ENCODE peak calls at places on chromosomes 12 and 14, in six cellular contexts. One of them, this sample, is unnamed.

GRCh38 chr12:23359975-23360638 is 589.4 kb downstream of the SOX5 start:
- DNase-seq in CD4-positive, alpha-beta T cell: no peak
- DNase-seq in NCI-H2171: no peak
- DNase-seq in NCI-H446: no peak
- DNase-seq in GM04503: no peak
- DNase-seq in AG10803: no peak
- DNase-seq in this sample: no peak

GRCh38 chr12:12534975-12535374 is 27.7 kb downstream of the DUSP16 start:
- DNase-seq in CD4-positive, alpha-beta T cell: no peak
- DNase-seq in NCI-H2171: no peak
- DNase-seq in NCI-H446: no peak
- DNase-seq in GM04503: no peak
- DNase-seq in AG10803: no peak
- DNase-seq in this sample: no peak

GRCh38 chr12:1688086-1688710 is 2.7 kb upstream of the ADIPOR2 start:
- DNase-seq in CD4-positive, alpha-beta T cell: no peak
- DNase-seq in NCI-H2171: no peak
- DNase-seq in NCI-H446: no peak
- DNase-seq in GM04503: no peak
- DNase-seq in AG10803: no peak
- DNase-seq in this sample: no peak

GRCh38 chr12:119692410-119692809 is 24.5 kb downstream of the PRKAB1 start:
- DNase-seq in CD4-positive, alpha-beta T cell: no peak
- DNase-seq in NCI-H2171: peak
- DNase-seq in NCI-H446: peak
- DNase-seq in GM04503: no peak
- DNase-seq in AG10803: peak
- DNase-seq in this sample: peak

GRCh38 chr12:101619868-101620761 is 25.3 kb downstream of the MYBPC1 start:
- DNase-seq in CD4-positive, alpha-beta T cell: no peak
- DNase-seq in NCI-H2171: no peak
- DNase-seq in NCI-H446: peak
- DNase-seq in GM04503: no peak
- DNase-seq in AG10803: no peak
- DNase-seq in this sample: no peak

GRCh38 chr12:51056242-51056641 is 8.1 kb downstream of the LETMD1 start:
- DNase-seq in CD4-positive, alpha-beta T cell: no peak
- DNase-seq in NCI-H2171: no peak
- DNase-seq in NCI-H446: no peak
- DNase-seq in GM04503: peak
- DNase-seq in AG10803: peak
- DNase-seq in this sample: peak

GRCh38 chr14:26191123-26191522 is 406.7 kb downstream of the NOVA1 start:
- DNase-seq in CD4-positive, alpha-beta T cell: no peak
- DNase-seq in NCI-H2171: no peak
- DNase-seq in NCI-H446: no peak
- DNase-seq in GM04503: no peak
- DNase-seq in AG10803: no peak
- DNase-seq in this sample: no peak

GRCh38 chr12:113058553-113058952 is 2.0 kb downstream of the DTX1 start:
- DNase-seq in CD4-positive, alpha-beta T cell: no peak
- DNase-seq in NCI-H2171: no peak
- DNase-seq in NCI-H446: no peak
- DNase-seq in GM04503: no peak
- DNase-seq in AG10803: no peak
- DNase-seq in this sample: no peak

GRCh38 chr12:116303929-116304328 is 26.4 kb upstream of the MED13L start:
- DNase-seq in CD4-positive, alpha-beta T cell: no peak
- DNase-seq in NCI-H2171: no peak
- DNase-seq in NCI-H446: no peak
- DNase-seq in GM04503: peak
- DNase-seq in AG10803: peak
- DNase-seq in this sample: peak

GRCh38 chr12:84131076-84131475 is 781.5 kb downstream of the SLC6A15 start:
- DNase-seq in CD4-positive, alpha-beta T cell: no peak
- DNase-seq in NCI-H2171: no peak
- DNase-seq in NCI-H446: no peak
- DNase-seq in GM04503: peak
- DNase-seq in AG10803: peak
- DNase-seq in this sample: peak

GRCh38 chr14:85336817-85337216 is 193.1 kb upstream of the FLRT2 start:
- DNase-seq in CD4-positive, alpha-beta T cell: no peak
- DNase-seq in NCI-H2171: no peak
- DNase-seq in NCI-H446: no peak
- DNase-seq in GM04503: no peak
- DNase-seq in AG10803: peak
- DNase-seq in this sample: peak

GRCh38 chr14:68408680-68409079 is 384.2 kb downstream of the ZFP36L1 start:
- DNase-seq in CD4-positive, alpha-beta T cell: no peak
- DNase-seq in NCI-H2171: no peak
- DNase-seq in NCI-H446: no peak
- DNase-seq in GM04503: no peak
- DNase-seq in AG10803: no peak
- DNase-seq in this sample: peak

GRCh38 chr12:67593041-67593870 is 55.3 kb upstream of the DYRK2 start:
- DNase-seq in CD4-positive, alpha-beta T cell: no peak
- DNase-seq in NCI-H2171: no peak
- DNase-seq in NCI-H446: no peak
- DNase-seq in GM04503: peak
- DNase-seq in AG10803: peak
- DNase-seq in this sample: peak

GRCh38 chr12:12510141-12510540 is 52.5 kb downstream of the DUSP16 start:
- DNase-seq in CD4-positive, alpha-beta T cell: no peak
- DNase-seq in NCI-H2171: no peak
- DNase-seq in NCI-H446: no peak
- DNase-seq in GM04503: peak
- DNase-seq in AG10803: peak
- DNase-seq in this sample: peak

GRCh38 chr12:53476769-53477209 is 22.5 kb downstream of the MAP3K12 start:
- DNase-seq in CD4-positive, alpha-beta T cell: no peak
- DNase-seq in NCI-H2171: no peak
- DNase-seq in NCI-H446: no peak
- DNase-seq in GM04503: no peak
- DNase-seq in AG10803: no peak
- DNase-seq in this sample: peak

GRCh38 chr14:38238881-38239280 is 17.0 kb downstream of the CLEC14A start:
- DNase-seq in CD4-positive, alpha-beta T cell: no peak
- DNase-seq in NCI-H2171: no peak
- DNase-seq in NCI-H446: no peak
- DNase-seq in GM04503: no peak
- DNase-seq in AG10803: peak
- DNase-seq in this sample: peak

GRCh38 chr12:132445884-132446471 is 44.0 kb upstream of the FBRSL1 start:
- DNase-seq in CD4-positive, alpha-beta T cell: peak
- DNase-seq in NCI-H2171: peak
- DNase-seq in NCI-H446: no peak
- DNase-seq in GM04503: peak
- DNase-seq in AG10803: peak
- DNase-seq in this sample: peak

GRCh38 chr14:93977790-93978581 is 1.6 kb upstream of the ASB2 start:
- DNase-seq in CD4-positive, alpha-beta T cell: peak
- DNase-seq in NCI-H2171: no peak
- DNase-seq in NCI-H446: no peak
- DNase-seq in GM04503: no peak
- DNase-seq in AG10803: no peak
- DNase-seq in this sample: no peak

GRCh38 chr12:15732341-15733061 is 56.7 kb downstream of the EPS8 start:
- DNase-seq in CD4-positive, alpha-beta T cell: no peak
- DNase-seq in NCI-H2171: no peak
- DNase-seq in NCI-H446: no peak
- DNase-seq in GM04503: peak
- DNase-seq in AG10803: peak
- DNase-seq in this sample: no peak

GRCh38 chr14:62557416-62557815 is 487.8 kb downstream of the KCNH5 start:
- DNase-seq in CD4-positive, alpha-beta T cell: no peak
- DNase-seq in NCI-H2171: no peak
- DNase-seq in NCI-H446: no peak
- DNase-seq in GM04503: no peak
- DNase-seq in AG10803: no peak
- DNase-seq in this sample: no peak

GRCh38 chr12:51910168-51910567 is 2.9 kb downstream of the ACVRL1 start:
- DNase-seq in CD4-positive, alpha-beta T cell: no peak
- DNase-seq in NCI-H2171: no peak
- DNase-seq in NCI-H446: no peak
- DNase-seq in GM04503: no peak
- DNase-seq in AG10803: peak
- DNase-seq in this sample: no peak

GRCh38 chr12:111766608-111767361 is at the start of gene ALDH2:
- DNase-seq in CD4-positive, alpha-beta T cell: no peak
- DNase-seq in NCI-H2171: peak
- DNase-seq in NCI-H446: no peak
- DNase-seq in GM04503: no peak
- DNase-seq in AG10803: peak
- DNase-seq in this sample: peak

GRCh38 chr14:90091393-90091792 is 29.6 kb downstream of the KCNK13 start:
- DNase-seq in CD4-positive, alpha-beta T cell: no peak
- DNase-seq in NCI-H2171: no peak
- DNase-seq in NCI-H446: peak
- DNase-seq in GM04503: no peak
- DNase-seq in AG10803: peak
- DNase-seq in this sample: peak

GRCh38 chr12:45189766-45190403 is 26.0 kb upstream of the ANO6 start:
- DNase-seq in CD4-positive, alpha-beta T cell: no peak
- DNase-seq in NCI-H2171: no peak
- DNase-seq in NCI-H446: no peak
- DNase-seq in GM04503: no peak
- DNase-seq in AG10803: no peak
- DNase-seq in this sample: no peak

GRCh38 chr12:26798013-26798412 is 35.0 kb downstream of the ITPR2 start:
- DNase-seq in CD4-positive, alpha-beta T cell: no peak
- DNase-seq in NCI-H2171: peak
- DNase-seq in NCI-H446: no peak
- DNase-seq in GM04503: peak
- DNase-seq in AG10803: peak
- DNase-seq in this sample: peak

GRCh38 chr12:107131832-107132616 is 38.7 kb upstream of the CRY1 start:
- DNase-seq in CD4-positive, alpha-beta T cell: no peak
- DNase-seq in NCI-H2171: peak
- DNase-seq in NCI-H446: peak
- DNase-seq in GM04503: peak
- DNase-seq in AG10803: peak
- DNase-seq in this sample: peak

GRCh38 chr14:100375273-100375962 is 52.3 kb downstream of the SLC25A47 start:
- DNase-seq in CD4-positive, alpha-beta T cell: peak
- DNase-seq in NCI-H2171: no peak
- DNase-seq in NCI-H446: no peak
- DNase-seq in GM04503: peak
- DNase-seq in AG10803: peak
- DNase-seq in this sample: peak

GRCh38 chr14:64826845-64827244 is 52.9 kb downstream of the SPTB start:
- DNase-seq in CD4-positive, alpha-beta T cell: no peak
- DNase-seq in NCI-H2171: no peak
- DNase-seq in NCI-H446: no peak
- DNase-seq in GM04503: no peak
- DNase-seq in AG10803: peak
- DNase-seq in this sample: no peak

GRCh38 chr14:21997300-21997699 is 323.7 kb upstream of the OR4E1 start:
- DNase-seq in CD4-positive, alpha-beta T cell: peak
- DNase-seq in NCI-H2171: peak
- DNase-seq in NCI-H446: no peak
- DNase-seq in GM04503: no peak
- DNase-seq in AG10803: no peak
- DNase-seq in this sample: no peak

GRCh38 chr12:93336344-93336743 is 41.4 kb upstream of the NUDT4 start:
- DNase-seq in CD4-positive, alpha-beta T cell: no peak
- DNase-seq in NCI-H2171: no peak
- DNase-seq in NCI-H446: no peak
- DNase-seq in GM04503: no peak
- DNase-seq in AG10803: peak
- DNase-seq in this sample: no peak

GRCh38 chr14:24806061-24806678 is 172.2 kb upstream of the GZMB start:
- DNase-seq in CD4-positive, alpha-beta T cell: no peak
- DNase-seq in NCI-H2171: peak
- DNase-seq in NCI-H446: no peak
- DNase-seq in GM04503: no peak
- DNase-seq in AG10803: peak
- DNase-seq in this sample: peak

GRCh38 chr14:72270341-72270740 is 338.1 kb downstream of the RGS6 start:
- DNase-seq in CD4-positive, alpha-beta T cell: no peak
- DNase-seq in NCI-H2171: no peak
- DNase-seq in NCI-H446: no peak
- DNase-seq in GM04503: no peak
- DNase-seq in AG10803: no peak
- DNase-seq in this sample: no peak

GRCh38 chr12:7060353-7060954 is at the start of gene C1S:
- DNase-seq in CD4-positive, alpha-beta T cell: no peak
- DNase-seq in NCI-H2171: no peak
- DNase-seq in NCI-H446: no peak
- DNase-seq in GM04503: peak
- DNase-seq in AG10803: peak
- DNase-seq in this sample: peak

GRCh38 chr14:97180304-97181200 is 383.4 kb downstream of the VRK1 start:
- DNase-seq in CD4-positive, alpha-beta T cell: no peak
- DNase-seq in NCI-H2171: no peak
- DNase-seq in NCI-H446: no peak
- DNase-seq in GM04503: peak
- DNase-seq in AG10803: peak
- DNase-seq in this sample: peak

GRCh38 chr12:45989277-45989856 is 1.0 kb downstream of the SCAF11 start:
- DNase-seq in CD4-positive, alpha-beta T cell: no peak
- DNase-seq in NCI-H2171: no peak
- DNase-seq in NCI-H446: no peak
- DNase-seq in GM04503: no peak
- DNase-seq in AG10803: no peak
- DNase-seq in this sample: no peak

GRCh38 chr14:21526672-21527319 is 650 bp upstream of the SALL2 start:
- DNase-seq in CD4-positive, alpha-beta T cell: no peak
- DNase-seq in NCI-H2171: peak
- DNase-seq in NCI-H446: no peak
- DNase-seq in GM04503: no peak
- DNase-seq in AG10803: no peak
- DNase-seq in this sample: no peak

GRCh38 chr14:31239673-31240072 is 32.1 kb upstream of the HECTD1 start:
- DNase-seq in CD4-positive, alpha-beta T cell: no peak
- DNase-seq in NCI-H2171: no peak
- DNase-seq in NCI-H446: no peak
- DNase-seq in GM04503: no peak
- DNase-seq in AG10803: no peak
- DNase-seq in this sample: no peak

GRCh38 chr14:23406725-23407355 is 1.2 kb downstream of the MYH6 start:
- DNase-seq in CD4-positive, alpha-beta T cell: no peak
- DNase-seq in NCI-H2171: no peak
- DNase-seq in NCI-H446: no peak
- DNase-seq in GM04503: no peak
- DNase-seq in AG10803: no peak
- DNase-seq in this sample: no peak